ENCODE peak calls at places on chromosome 10, in four cellular contexts. One of them, this sample, is unnamed.

GRCh38 chr10:61942997-61943457 is 41.5 kb downstream of the ARID5B start:
- DNase-seq in endothelial cell: no peak
- DNase-seq in CD4-positive, alpha-beta T cell: no peak
- DNase-seq in left lung: no peak
- DNase-seq in this sample: no peak

GRCh38 chr10:34816067-34817002 is 1.2 kb upstream of the PARD3 start:
- DNase-seq in left lung: no peak
- DNase-seq in endothelial cell: peak; percentile 30
- DNase-seq in CD4-positive, alpha-beta T cell: no peak
- DNase-seq in this sample: peak; percentile 14

GRCh38 chr10:130337696-130338587 is 201.8 kb downstream of the GLRX3 start:
- DNase-seq in CD4-positive, alpha-beta T cell: no peak
- DNase-seq in left lung: peak; percentile 65
- DNase-seq in endothelial cell: no peak
- DNase-seq in this sample: no peak

GRCh38 chr10:132543916-132544743 is 6.5 kb downstream of the INPP5A start:
- DNase-seq in endothelial cell: no peak
- DNase-seq in left lung: peak; percentile 63
- DNase-seq in CD4-positive, alpha-beta T cell: no peak
- DNase-seq in this sample: no peak

GRCh38 chr10:59967079-59967478 is 60.7 kb upstream of the CCDC6 start:
- DNase-seq in CD4-positive, alpha-beta T cell: no peak
- DNase-seq in endothelial cell: no peak
- DNase-seq in left lung: no peak
- DNase-seq in this sample: no peak

GRCh38 chr10:3671431-3671955 is 113.5 kb downstream of the KLF6 start:
- DNase-seq in endothelial cell: no peak
- DNase-seq in left lung: no peak
- DNase-seq in CD4-positive, alpha-beta T cell: no peak
- DNase-seq in this sample: no peak

GRCh38 chr10:3136763-3137611 is 35.6 kb downstream of the PITRM1 start:
- DNase-seq in CD4-positive, alpha-beta T cell: no peak
- DNase-seq in left lung: no peak
- DNase-seq in endothelial cell: no peak
- DNase-seq in this sample: no peak

GRCh38 chr10:69958232-69958902 is 94.3 kb upstream of the MACROH2A2 start:
- DNase-seq in CD4-positive, alpha-beta T cell: no peak
- DNase-seq in left lung: no peak
- DNase-seq in endothelial cell: peak; percentile 36
- DNase-seq in this sample: peak; percentile 56

GRCh38 chr10:79127151-79127961 is 58.6 kb downstream of the ZMIZ1 start:
- DNase-seq in left lung: peak; percentile 93
- DNase-seq in CD4-positive, alpha-beta T cell: no peak
- DNase-seq in endothelial cell: no peak
- DNase-seq in this sample: peak; percentile 91

GRCh38 chr10:95467162-95467599 is 94.0 kb downstream of the SORBS1 start:
- DNase-seq in endothelial cell: peak; percentile 67
- DNase-seq in CD4-positive, alpha-beta T cell: no peak
- DNase-seq in left lung: no peak
- DNase-seq in this sample: peak; percentile 8

GRCh38 chr10:10956681-10957225 is 60.9 kb upstream of the CELF2 start:
- DNase-seq in endothelial cell: no peak
- DNase-seq in left lung: no peak
- DNase-seq in CD4-positive, alpha-beta T cell: no peak
- DNase-seq in this sample: no peak

GRCh38 chr10:124645496-124646095 is 98.6 kb downstream of the FAM53B start:
- DNase-seq in left lung: peak; percentile 52
- DNase-seq in endothelial cell: no peak
- DNase-seq in CD4-positive, alpha-beta T cell: no peak
- DNase-seq in this sample: no peak

GRCh38 chr10:98460837-98461499 is 14.2 kb upstream of the HPS1 start:
- DNase-seq in endothelial cell: no peak
- DNase-seq in CD4-positive, alpha-beta T cell: no peak
- DNase-seq in left lung: no peak
- DNase-seq in this sample: peak; percentile 51

GRCh38 chr10:132624847-132625839 is 87.6 kb downstream of the INPP5A start:
- DNase-seq in CD4-positive, alpha-beta T cell: no peak
- DNase-seq in left lung: peak; percentile 58
- DNase-seq in endothelial cell: no peak
- DNase-seq in this sample: no peak

GRCh38 chr10:125146791-125147604 is 13.4 kb downstream of the CTBP2 start:
- DNase-seq in left lung: no peak
- DNase-seq in CD4-positive, alpha-beta T cell: no peak
- DNase-seq in endothelial cell: no peak
- DNase-seq in this sample: peak; percentile 68

GRCh38 chr10:128150045-128150493 is 23.8 kb upstream of the MKI67 start:
- DNase-seq in CD4-positive, alpha-beta T cell: peak; percentile 63
- DNase-seq in endothelial cell: peak; percentile 87
- DNase-seq in left lung: peak; percentile 94
- DNase-seq in this sample: peak; percentile 79

GRCh38 chr10:68231916-68232315 is at the start of gene ATOH7:
- DNase-seq in left lung: no peak
- DNase-seq in CD4-positive, alpha-beta T cell: no peak
- DNase-seq in endothelial cell: no peak
- DNase-seq in this sample: no peak

DNA sequence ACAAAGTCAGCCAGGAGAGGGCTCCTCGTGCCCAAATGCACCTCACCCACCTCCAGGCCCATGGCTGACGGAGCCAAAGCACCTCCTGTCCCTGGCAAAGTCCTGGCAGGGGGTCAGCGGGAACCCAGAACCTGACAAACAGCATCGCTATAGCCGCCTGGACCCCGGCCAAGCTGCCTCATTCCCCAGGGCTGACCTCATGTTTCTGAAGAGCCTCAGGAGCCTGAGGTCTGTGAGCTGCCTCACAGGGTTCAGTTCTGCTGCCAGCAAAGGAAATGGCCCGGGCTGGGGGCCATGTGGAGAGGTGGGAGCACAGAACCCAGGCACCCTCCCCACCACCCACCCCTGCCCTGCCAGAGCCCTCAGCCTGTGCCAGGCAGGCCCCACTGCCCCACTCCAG is 4.2 kb upstream of the NANOS1 start:
- DNase-seq in left lung: peak; percentile 91
- DNase-seq in CD4-positive, alpha-beta T cell: no peak
- DNase-seq in endothelial cell: no peak
- DNase-seq in this sample: peak; percentile 66
- TF ChIP-seq CTCF in left lung: no peak
- TF ChIP-seq CTCF in CD4-positive, alpha-beta T cell: no peak
- TF ChIP-seq CTCF in endothelial cell: no peak
- TF ChIP-seq CTCF in this sample: no peak

GRCh38 chr10:114427124-114427852 is 23.0 kb upstream of the AFAP1L2 start:
- DNase-seq in CD4-positive, alpha-beta T cell: no peak
- DNase-seq in left lung: peak; percentile 28
- DNase-seq in endothelial cell: no peak
- DNase-seq in this sample: no peak
- TF ChIP-seq CTCF in CD4-positive, alpha-beta T cell: no peak
- TF ChIP-seq CTCF in left lung: no peak
- TF ChIP-seq CTCF in endothelial cell: no peak
- TF ChIP-seq CTCF in this sample: no peak

GRCh38 chr10:18681971-18682403 is 22.8 kb downstream of the ARL5B start:
- DNase-seq in endothelial cell: no peak
- DNase-seq in CD4-positive, alpha-beta T cell: no peak
- DNase-seq in left lung: no peak
- DNase-seq in this sample: no peak
- TF ChIP-seq CTCF in endothelial cell: no peak
- TF ChIP-seq CTCF in CD4-positive, alpha-beta T cell: no peak
- TF ChIP-seq CTCF in left lung: no peak
- TF ChIP-seq CTCF in this sample: no peak

GRCh38 chr10:116470071-116470470 is 42.4 kb downstream of the PNLIPRP3 start:
- DNase-seq in endothelial cell: no peak
- DNase-seq in left lung: no peak
- DNase-seq in CD4-positive, alpha-beta T cell: no peak
- DNase-seq in this sample: no peak

GRCh38 chr10:116477989-116478615 is 50.5 kb downstream of the PNLIPRP3 start:
- DNase-seq in endothelial cell: no peak
- DNase-seq in left lung: no peak
- DNase-seq in CD4-positive, alpha-beta T cell: no peak
- DNase-seq in this sample: no peak

GRCh38 chr10:116470768-116471415 is 43.2 kb downstream of the PNLIPRP3 start:
- DNase-seq in left lung: no peak
- DNase-seq in CD4-positive, alpha-beta T cell: no peak
- DNase-seq in endothelial cell: peak; percentile 46
- DNase-seq in this sample: peak; percentile 45

GRCh38 chr10:116472874-116473273 is 45.2 kb downstream of the PNLIPRP3 start:
- DNase-seq in endothelial cell: no peak
- DNase-seq in CD4-positive, alpha-beta T cell: no peak
- DNase-seq in left lung: no peak
- DNase-seq in this sample: no peak

GRCh38 chr10:116475866-116476265 is 48.2 kb downstream of the PNLIPRP3 start:
- DNase-seq in CD4-positive, alpha-beta T cell: no peak
- DNase-seq in endothelial cell: no peak
- DNase-seq in left lung: no peak
- DNase-seq in this sample: no peak
- TF ChIP-seq CTCF in CD4-positive, alpha-beta T cell: no peak
- TF ChIP-seq CTCF in endothelial cell: no peak
- TF ChIP-seq CTCF in left lung: no peak
- TF ChIP-seq CTCF in this sample: no peak

DNA sequence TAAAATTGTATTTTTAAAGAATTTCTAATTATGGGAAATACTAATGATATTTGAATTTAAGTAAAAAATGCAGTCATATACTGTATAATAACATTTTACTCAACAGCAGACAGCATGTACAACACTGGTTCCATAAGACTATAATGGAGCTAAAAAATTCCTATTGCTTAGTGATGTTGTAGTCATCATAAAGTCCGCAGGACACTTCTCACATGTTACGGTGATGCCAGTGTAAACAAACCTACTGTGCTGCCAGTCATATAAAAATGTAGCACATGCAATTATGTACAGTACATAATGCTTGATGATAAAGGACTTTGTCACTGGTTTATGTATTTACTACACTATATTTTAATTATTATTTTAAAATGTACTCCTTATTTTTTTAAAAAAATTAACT is 629.3 kb downstream of the IPMK start:
- DNase-seq in endothelial cell: no peak
- DNase-seq in left lung: no peak
- DNase-seq in CD4-positive, alpha-beta T cell: no peak
- DNase-seq in this sample: no peak
- TF ChIP-seq CTCF in endothelial cell: no peak
- TF ChIP-seq CTCF in left lung: no peak
- TF ChIP-seq CTCF in CD4-positive, alpha-beta T cell: no peak
- TF ChIP-seq CTCF in this sample: no peak

GRCh38 chr10:97333351-97333600 is 1.3 kb downstream of the FRAT2 start:
- DNase-seq in CD4-positive, alpha-beta T cell: no peak
- DNase-seq in left lung: no peak
- DNase-seq in endothelial cell: no peak
- DNase-seq in this sample: peak; percentile 22
- TF ChIP-seq CTCF in CD4-positive, alpha-beta T cell: no peak
- TF ChIP-seq CTCF in left lung: no peak
- TF ChIP-seq CTCF in endothelial cell: no peak
- TF ChIP-seq CTCF in this sample: no peak

GRCh38 chr10:13787015-13787421 is 200.3 kb downstream of the PRPF18 start:
- DNase-seq in endothelial cell: peak; percentile 67
- DNase-seq in CD4-positive, alpha-beta T cell: peak; percentile 85
- DNase-seq in left lung: no peak
- DNase-seq in this sample: no peak

GRCh38 chr10:13788320-13788600 is 201.5 kb downstream of the PRPF18 start:
- DNase-seq in CD4-positive, alpha-beta T cell: no peak
- DNase-seq in endothelial cell: no peak
- DNase-seq in left lung: no peak
- DNase-seq in this sample: no peak

GRCh38 chr10:13779748-13780147 is 193.0 kb downstream of the PRPF18 start:
- DNase-seq in CD4-positive, alpha-beta T cell: no peak
- DNase-seq in left lung: no peak
- DNase-seq in endothelial cell: no peak
- DNase-seq in this sample: no peak

GRCh38 chr10:13788701-13789447 is 202.1 kb downstream of the PRPF18 start:
- DNase-seq in CD4-positive, alpha-beta T cell: no peak
- DNase-seq in left lung: no peak
- DNase-seq in endothelial cell: no peak
- DNase-seq in this sample: no peak

DNA sequence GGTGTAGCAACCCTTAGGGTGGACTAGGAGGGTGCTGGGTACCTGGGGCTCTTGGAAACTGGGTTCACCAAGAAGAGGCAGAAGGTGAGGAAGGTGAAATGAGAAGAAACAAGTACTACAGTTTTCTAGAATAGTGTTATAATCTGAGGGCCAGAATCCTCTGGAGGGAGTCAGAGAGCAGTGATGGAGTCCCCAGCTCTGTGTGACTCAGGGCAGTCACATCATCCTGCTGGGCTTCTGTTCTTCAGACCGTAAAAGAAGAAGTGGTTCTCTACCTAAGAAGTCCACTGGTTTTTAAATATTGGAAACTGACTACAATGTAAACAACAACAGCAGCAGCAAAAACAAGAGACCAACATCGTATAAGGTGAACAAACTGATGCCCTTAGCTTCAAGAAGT is 197.3 kb downstream of the PRPF18 start:
- DNase-seq in left lung: no peak
- DNase-seq in endothelial cell: peak; percentile 36
- DNase-seq in CD4-positive, alpha-beta T cell: peak; percentile 43
- DNase-seq in this sample: peak; percentile 26
- TF ChIP-seq CTCF in left lung: no peak
- TF ChIP-seq CTCF in endothelial cell: no peak
- TF ChIP-seq CTCF in CD4-positive, alpha-beta T cell: peak; percentile 64
- TF ChIP-seq CTCF in this sample: no peak

GRCh38 chr10:7417103-7417623 is 6.3 kb upstream of the SFMBT2 start:
- DNase-seq in left lung: no peak
- DNase-seq in CD4-positive, alpha-beta T cell: no peak
- DNase-seq in endothelial cell: no peak
- DNase-seq in this sample: no peak
- TF ChIP-seq CTCF in left lung: peak; percentile 47
- TF ChIP-seq CTCF in CD4-positive, alpha-beta T cell: peak; percentile 77
- TF ChIP-seq CTCF in endothelial cell: no peak
- TF ChIP-seq CTCF in this sample: no peak

GRCh38 chr10:108434818-108435217 is 1270.3 kb upstream of the SORCS1 start:
- DNase-seq in left lung: no peak
- DNase-seq in CD4-positive, alpha-beta T cell: no peak
- DNase-seq in endothelial cell: no peak
- DNase-seq in this sample: no peak
- TF ChIP-seq CTCF in left lung: no peak
- TF ChIP-seq CTCF in CD4-positive, alpha-beta T cell: no peak
- TF ChIP-seq CTCF in endothelial cell: no peak
- TF ChIP-seq CTCF in this sample: no peak